ENCODE peak calls at places on chromosomes 16 and 17, in five cellular contexts. One of them, this sample, is unnamed.
A peak's percentile ranks its signal among the peaks of the same experiment; 100 is the strongest.

GRCh38 chr17:43547659-43548256 is 1.6 kb upstream of the ETV4 start:
- DNase-seq in upper lobe of left lung: no peak
- DNase-seq in stomach: no peak
- DNase-seq in breast epithelium: no peak
- DNase-seq in Panc1: no peak
- DNase-seq in this sample: no peak

GRCh38 chr16:13923703-13924298 is 3.8 kb downstream of the ERCC4 start:
- DNase-seq in breast epithelium: no peak
- DNase-seq in upper lobe of left lung: no peak
- DNase-seq in stomach: no peak
- DNase-seq in Panc1: peak; percentile 41
- DNase-seq in this sample: peak; percentile 60

GRCh38 chr16:9527976-9528375 is 436.5 kb downstream of the HAPSTR1 start:
- DNase-seq in Panc1: no peak
- DNase-seq in stomach: no peak
- DNase-seq in breast epithelium: no peak
- DNase-seq in upper lobe of left lung: no peak
- DNase-seq in this sample: no peak

GRCh38 chr16:70725024-70725911 is 39.4 kb upstream of the MTSS2 start:
- DNase-seq in Panc1: no peak
- DNase-seq in upper lobe of left lung: peak; percentile 72
- DNase-seq in breast epithelium: no peak
- DNase-seq in stomach: no peak
- DNase-seq in this sample: no peak

GRCh38 chr16:80055831-80056230 is 455.3 kb upstream of the MAF start:
- DNase-seq in breast epithelium: no peak
- DNase-seq in stomach: no peak
- DNase-seq in Panc1: no peak
- DNase-seq in upper lobe of left lung: no peak
- DNase-seq in this sample: no peak

GRCh38 chr16:11843206-11843605 is 8.1 kb downstream of the RSL1D1 start:
- DNase-seq in Panc1: no peak
- DNase-seq in stomach: no peak
- DNase-seq in upper lobe of left lung: no peak
- DNase-seq in breast epithelium: no peak
- DNase-seq in this sample: no peak

GRCh38 chr16:87806608-87807546 is 41.1 kb upstream of the KLHDC4 start:
- DNase-seq in Panc1: peak; percentile 41
- DNase-seq in stomach: peak; percentile 75
- DNase-seq in breast epithelium: no peak
- DNase-seq in upper lobe of left lung: no peak
- DNase-seq in this sample: peak; percentile 16

GRCh38 chr16:35188288-35189155 is 1729.1 kb downstream of the TP53TG3F start:
- DNase-seq in Panc1: no peak
- DNase-seq in stomach: no peak
- DNase-seq in upper lobe of left lung: peak; percentile 60
- DNase-seq in breast epithelium: no peak
- DNase-seq in this sample: no peak

GRCh38 chr17:71237903-71238538 is 882.8 kb upstream of the SOX9 start:
- DNase-seq in breast epithelium: no peak
- DNase-seq in Panc1: peak; percentile 36
- DNase-seq in upper lobe of left lung: no peak
- DNase-seq in stomach: no peak
- DNase-seq in this sample: no peak

GRCh38 chr17:49965522-49965905 is 3.5 kb upstream of the DLX4 start:
- DNase-seq in upper lobe of left lung: no peak
- DNase-seq in Panc1: no peak
- DNase-seq in stomach: no peak
- DNase-seq in breast epithelium: no peak
- DNase-seq in this sample: no peak
- H3K27ac ChIP-seq in upper lobe of left lung: no peak overlapping the region
- H3K27ac ChIP-seq in Panc1: no peak overlapping the region
- H3K27ac ChIP-seq in stomach: no peak overlapping the region
- H3K27ac ChIP-seq in breast epithelium: no peak overlapping the region
- H3K27ac ChIP-seq in this sample: no peak overlapping the region

DNA sequence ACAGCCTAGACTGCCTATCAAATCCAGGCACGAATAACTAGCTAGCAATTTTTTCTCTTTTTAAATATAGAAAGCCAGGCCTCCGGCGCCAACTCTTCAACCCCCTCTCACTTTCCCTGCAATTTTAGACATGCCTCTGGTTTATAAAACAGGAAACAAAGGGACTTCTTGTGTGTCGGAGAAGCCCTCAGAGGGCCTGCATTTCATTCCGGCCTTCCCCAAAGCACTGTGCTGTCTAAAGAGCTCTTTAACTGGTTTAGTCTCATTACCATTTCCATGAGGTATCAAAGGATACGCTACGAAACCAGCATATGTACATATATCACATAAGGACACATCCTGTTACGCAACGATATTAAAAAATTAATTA is 244.7 kb downstream of the STX8 start:
- DNase-seq in Panc1: no peak
- DNase-seq in upper lobe of left lung: no peak
- DNase-seq in stomach: no peak
- DNase-seq in breast epithelium: no peak
- DNase-seq in this sample: no peak
- H3K4me3 ChIP-seq in Panc1: no peak overlapping the region
- H3K4me3 ChIP-seq in upper lobe of left lung: no peak overlapping the region
- H3K4me3 ChIP-seq in stomach: no peak overlapping the region
- H3K4me3 ChIP-seq in breast epithelium: no peak overlapping the region
- H3K4me3 ChIP-seq in this sample: no peak overlapping the region

GRCh38 chr16:20920091-20920490 is 19.5 kb downstream of the LYRM1 start:
- DNase-seq in upper lobe of left lung: no peak
- DNase-seq in stomach: no peak
- DNase-seq in Panc1: no peak
- DNase-seq in breast epithelium: no peak
- DNase-seq in this sample: no peak

GRCh38 chr16:20920799-20921198 is 20.2 kb downstream of the LYRM1 start:
- DNase-seq in breast epithelium: no peak
- DNase-seq in stomach: no peak
- DNase-seq in upper lobe of left lung: no peak
- DNase-seq in Panc1: no peak
- DNase-seq in this sample: no peak

GRCh38 chr16:20916927-20917326 is 16.4 kb downstream of the LYRM1 start:
- DNase-seq in upper lobe of left lung: no peak
- DNase-seq in breast epithelium: no peak
- DNase-seq in Panc1: no peak
- DNase-seq in stomach: no peak
- DNase-seq in this sample: no peak

GRCh38 chr16:20916289-20916688 is 15.7 kb downstream of the LYRM1 start:
- DNase-seq in stomach: no peak
- DNase-seq in breast epithelium: no peak
- DNase-seq in Panc1: no peak
- DNase-seq in upper lobe of left lung: no peak
- DNase-seq in this sample: no peak

GRCh38 chr16:20918486-20919239 is 18.1 kb downstream of the LYRM1 start:
- DNase-seq in stomach: no peak
- DNase-seq in Panc1: no peak
- DNase-seq in breast epithelium: no peak
- DNase-seq in upper lobe of left lung: no peak
- DNase-seq in this sample: no peak
- TF ChIP-seq POLR2AphosphoS5 in stomach: no peak
- TF ChIP-seq POLR2AphosphoS5 in Panc1: no peak
- TF ChIP-seq POLR2AphosphoS5 in breast epithelium: peak; percentile 40
- TF ChIP-seq POLR2AphosphoS5 in upper lobe of left lung: peak; percentile 43
- TF ChIP-seq POLR2AphosphoS5 in this sample: no peak

DNA sequence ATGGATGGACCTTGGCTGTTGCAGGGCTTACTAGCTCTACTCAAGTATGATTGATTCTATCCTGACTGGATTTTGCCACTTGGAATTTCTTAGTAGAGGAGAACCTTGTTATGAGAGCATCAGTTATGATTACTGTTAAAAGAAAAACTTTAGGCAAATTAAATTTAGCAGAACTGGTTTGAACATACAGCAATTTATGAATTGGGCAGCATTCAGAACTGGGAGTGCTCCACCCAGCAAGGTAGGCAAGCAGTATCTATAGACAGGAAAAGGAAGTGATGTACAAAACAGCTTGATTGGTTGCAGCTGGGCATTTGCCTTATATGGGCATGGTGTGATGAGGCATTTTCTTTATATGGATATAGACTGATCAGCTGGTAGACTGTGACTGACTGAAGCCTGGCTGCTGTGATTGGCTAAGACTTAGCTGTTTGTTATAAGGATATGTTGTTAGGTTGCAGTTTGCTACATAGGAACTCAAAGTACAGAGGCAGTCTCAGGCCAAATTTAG is 17.6 kb upstream of the CYLD start:
- DNase-seq in breast epithelium: no peak
- DNase-seq in upper lobe of left lung: no peak
- DNase-seq in stomach: no peak
- DNase-seq in Panc1: no peak
- DNase-seq in this sample: no peak
- H3K27ac ChIP-seq in breast epithelium: no peak overlapping the region
- H3K27ac ChIP-seq in upper lobe of left lung: no peak overlapping the region
- H3K27ac ChIP-seq in stomach: no peak overlapping the region
- H3K27ac ChIP-seq in Panc1: no peak overlapping the region
- H3K27ac ChIP-seq in this sample: no peak overlapping the region

GRCh38 chr17:57130708-57131461 is 45.8 kb downstream of the AKAP1 start:
- DNase-seq in breast epithelium: peak; percentile 87
- DNase-seq in upper lobe of left lung: no peak
- DNase-seq in Panc1: peak; percentile 56
- DNase-seq in stomach: peak; percentile 91
- DNase-seq in this sample: peak; percentile 42
- H3K4me3 ChIP-seq in breast epithelium: peak overlapping the region; percentile 43
- H3K4me3 ChIP-seq in upper lobe of left lung: no peak overlapping the region
- H3K4me3 ChIP-seq in Panc1: peak overlapping the region; percentile 19
- H3K4me3 ChIP-seq in stomach: no peak overlapping the region
- H3K4me3 ChIP-seq in this sample: peak overlapping the region; percentile 52

GRCh38 chr16:48704710-48705109 is 94.7 kb upstream of the N4BP1 start:
- DNase-seq in Panc1: no peak
- DNase-seq in upper lobe of left lung: no peak
- DNase-seq in stomach: no peak
- DNase-seq in breast epithelium: no peak
- DNase-seq in this sample: no peak
- TF ChIP-seq POLR2AphosphoS5 in Panc1: no peak
- TF ChIP-seq POLR2AphosphoS5 in upper lobe of left lung: no peak
- TF ChIP-seq POLR2AphosphoS5 in stomach: no peak
- TF ChIP-seq POLR2AphosphoS5 in breast epithelium: no peak
- TF ChIP-seq POLR2AphosphoS5 in this sample: no peak

GRCh38 chr16:51884773-51885172 is 662.2 kb downstream of the TOX3 start:
- DNase-seq in breast epithelium: no peak
- DNase-seq in stomach: no peak
- DNase-seq in Panc1: no peak
- DNase-seq in upper lobe of left lung: no peak
- DNase-seq in this sample: no peak

GRCh38 chr16:51881731-51882130 is 665.2 kb downstream of the TOX3 start:
- DNase-seq in stomach: no peak
- DNase-seq in upper lobe of left lung: no peak
- DNase-seq in breast epithelium: no peak
- DNase-seq in Panc1: no peak
- DNase-seq in this sample: no peak

GRCh38 chr16:51876934-51877333 is 670.0 kb downstream of the TOX3 start:
- DNase-seq in upper lobe of left lung: no peak
- DNase-seq in breast epithelium: no peak
- DNase-seq in stomach: no peak
- DNase-seq in Panc1: no peak
- DNase-seq in this sample: no peak

GRCh38 chr16:51877686-51878085 is 669.3 kb downstream of the TOX3 start:
- DNase-seq in stomach: no peak
- DNase-seq in Panc1: no peak
- DNase-seq in upper lobe of left lung: no peak
- DNase-seq in breast epithelium: no peak
- DNase-seq in this sample: no peak

DNA sequence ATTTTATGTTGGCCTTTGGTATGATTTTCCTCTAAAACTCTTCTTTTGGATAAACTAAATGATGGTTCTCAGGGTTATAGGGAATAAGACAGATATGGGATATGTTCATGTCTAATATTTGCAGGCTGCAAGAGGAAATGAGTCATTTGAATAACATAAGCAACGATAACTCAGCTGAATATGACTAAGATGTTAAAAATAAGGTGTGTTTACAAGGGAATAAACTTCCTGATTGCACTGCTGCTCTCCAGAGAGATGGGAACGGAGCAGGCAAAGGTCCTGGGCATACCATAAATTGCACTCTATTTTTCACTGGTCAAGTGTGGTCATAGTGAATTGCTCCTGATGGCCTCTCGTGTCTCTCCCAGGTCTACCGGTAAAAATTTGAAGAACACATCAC is 666.2 kb downstream of the TOX3 start:
- DNase-seq in upper lobe of left lung: no peak
- DNase-seq in stomach: no peak
- DNase-seq in Panc1: peak; percentile 78
- DNase-seq in breast epithelium: no peak
- DNase-seq in this sample: no peak
- H3K27ac ChIP-seq in upper lobe of left lung: no peak overlapping the region
- H3K27ac ChIP-seq in stomach: no peak overlapping the region
- H3K27ac ChIP-seq in Panc1: no peak overlapping the region
- H3K27ac ChIP-seq in breast epithelium: no peak overlapping the region
- H3K27ac ChIP-seq in this sample: no peak overlapping the region

GRCh38 chr16:73021866-73022495 is 25.9 kb downstream of the ZFHX3 start:
- DNase-seq in breast epithelium: no peak
- DNase-seq in upper lobe of left lung: no peak
- DNase-seq in stomach: no peak
- DNase-seq in Panc1: no peak
- DNase-seq in this sample: no peak

GRCh38 chr16:73019456-73020362 is 28.2 kb downstream of the ZFHX3 start:
- DNase-seq in breast epithelium: no peak
- DNase-seq in Panc1: no peak
- DNase-seq in upper lobe of left lung: no peak
- DNase-seq in stomach: no peak
- DNase-seq in this sample: no peak

GRCh38 chr16:73018796-73019455 is 29.0 kb downstream of the ZFHX3 start:
- DNase-seq in stomach: no peak
- DNase-seq in upper lobe of left lung: peak; percentile 36
- DNase-seq in Panc1: no peak
- DNase-seq in breast epithelium: no peak
- DNase-seq in this sample: no peak

GRCh38 chr16:73022534-73022933 is 25.4 kb downstream of the ZFHX3 start:
- DNase-seq in upper lobe of left lung: no peak
- DNase-seq in Panc1: no peak
- DNase-seq in stomach: no peak
- DNase-seq in breast epithelium: no peak
- DNase-seq in this sample: no peak

DNA sequence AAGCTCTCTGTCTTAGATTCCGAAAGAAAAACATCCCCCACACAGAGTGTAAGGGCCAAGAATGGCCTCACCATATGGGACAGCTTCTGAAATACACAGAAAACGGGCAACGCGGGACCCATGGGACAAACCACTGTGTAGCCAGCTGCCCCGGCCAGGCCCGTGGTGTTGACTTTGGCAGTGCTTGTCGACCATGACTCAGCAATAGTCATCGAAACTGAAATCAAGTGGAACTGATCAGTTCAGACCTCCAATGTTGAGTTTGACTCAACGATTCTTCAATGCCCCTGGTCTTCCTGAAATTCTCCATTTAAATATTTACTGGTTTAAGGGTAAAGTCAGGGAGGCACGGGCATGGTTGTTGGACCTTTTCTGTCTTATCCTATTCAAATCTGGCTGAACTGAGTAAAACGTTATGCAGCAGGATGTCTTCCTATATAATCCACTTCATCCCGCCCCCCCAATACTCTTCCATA is 27.5 kb downstream of the ZFHX3 start:
- DNase-seq in Panc1: peak; percentile 33
- DNase-seq in breast epithelium: no peak
- DNase-seq in stomach: peak; percentile 90
- DNase-seq in upper lobe of left lung: peak; percentile 58
- DNase-seq in this sample: no peak
- H3K4me3 ChIP-seq in Panc1: peak overlapping the region; percentile 14
- H3K4me3 ChIP-seq in breast epithelium: no peak overlapping the region
- H3K4me3 ChIP-seq in stomach: no peak overlapping the region
- H3K4me3 ChIP-seq in upper lobe of left lung: no peak overlapping the region
- H3K4me3 ChIP-seq in this sample: no peak overlapping the region